ENCODE peak calls at places on chromosomes 16 and 17, in seven cellular contexts. Z, B, M, R, L, G and Q are unnamed samples.

GRCh38 chr17:81558941-81559806 is 7.0 kb upstream of the FAAP100 start:
- DNase-seq in Z (no peak), B (no peak), M (no peak), R (no peak), L (no peak), G (no peak), Q (peak; percentile 39)

GRCh38 chr17:6497496-6498221 is 53.4 kb downstream of the PIMREG start:
- DNase-seq in Z (no peak), B (no peak), M (no peak), R (no peak), L (no peak), G (no peak), Q (no peak)

GRCh38 chr17:20263595-20263994 is 203.7 kb downstream of the LGALS9B start:
- DNase-seq in Z (no peak), B (no peak), M (no peak), R (no peak), L (no peak), G (no peak), Q (no peak)

GRCh38 chr16:30941600-30942420 is 7.1 kb upstream of the ORAI3 start:
- DNase-seq in Z (peak; percentile 88), B (no peak), M (peak; percentile 84), R (peak; percentile 74), L (peak; percentile 88), G (peak; percentile 77), Q (peak; percentile 70)

GRCh38 chr16:68367034-68367433 is 56.2 kb downstream of the PRMT7 start:
- DNase-seq in Z (peak; percentile 67), B (no peak), M (no peak), R (peak; percentile 62), L (peak; percentile 69), G (peak; percentile 72), Q (peak; percentile 66)

GRCh38 chr17:68498479-68499326 is 13.5 kb upstream of the PRKAR1A start:
- DNase-seq in Z (no peak), B (no peak), M (peak; percentile 75), R (peak; percentile 52), L (peak; percentile 22), G (no peak), Q (no peak)

GRCh38 chr16:81630632-81631026 is 148.5 kb upstream of the PLCG2 start:
- DNase-seq in Z (no peak), B (no peak), M (no peak), R (no peak), L (no peak), G (peak; percentile 47), Q (no peak)

GRCh38 chr17:38712593-38712992 is 7.5 kb downstream of the MLLT6 start:
- DNase-seq in Z (no peak), B (no peak), M (no peak), R (no peak), L (no peak), G (no peak), Q (no peak)

GRCh38 chr16:89505204-89506112 is 2.7 kb upstream of the SPG7 start:
- DNase-seq in Z (peak; percentile 92), B (peak; percentile 77), M (peak; percentile 95), R (peak; percentile 94), L (peak; percentile 94), G (no peak), Q (peak; percentile 80)

GRCh38 chr16:79950932-79951719 is 350.6 kb upstream of the MAF start:
- DNase-seq in Z (no peak), B (no peak), M (no peak), R (no peak), L (no peak), G (no peak), Q (no peak)

GRCh38 chr16:48446534-48446920 is 61.3 kb upstream of the SIAH1 start:
- DNase-seq in Z (no peak), B (no peak), M (no peak), R (no peak), L (no peak), G (no peak), Q (no peak)

GRCh38 chr16:49213594-49213993 is 68.0 kb downstream of the CBLN1 start:
- DNase-seq in Z (no peak), B (no peak), M (no peak), R (no peak), L (no peak), G (no peak), Q (no peak)

GRCh38 chr17:34645636-34646035 is 66.3 kb downstream of the TMEM132E start:
- DNase-seq in Z (peak; percentile 47), B (no peak), M (no peak), R (no peak), L (no peak), G (peak; percentile 66), Q (no peak)

GRCh38 chr17:63116967-63117366 is 150.9 kb downstream of the TANC2 start:
- DNase-seq in Z (peak; percentile 58), B (no peak), M (no peak), R (no peak), L (no peak), G (no peak), Q (no peak)

GRCh38 chr17:46842835-46843234 is 8.5 kb upstream of the WNT9B start:
- DNase-seq in Z (no peak), B (no peak), M (no peak), R (no peak), L (peak; percentile 19), G (no peak), Q (no peak)

GRCh38 chr16:9813665-9814064 is 368.6 kb downstream of the GRIN2A start:
- DNase-seq in Z (no peak), B (no peak), M (no peak), R (no peak), L (no peak), G (no peak), Q (no peak)

GRCh38 chr17:62740066-62740465 is 68.0 kb downstream of the MARCHF10 start:
- DNase-seq in Z (no peak), B (no peak), M (no peak), R (no peak), L (no peak), G (peak; percentile 80), Q (no peak)

GRCh38 chr16:57244767-57245471 is at the start of gene ARL2BP:
- DNase-seq in Z (peak; percentile 100), B (peak; percentile 91), M (peak; percentile 98), R (peak; percentile 95), L (peak; percentile 99), G (peak; percentile 98), Q (peak; percentile 99)
- TF ChIP-seq CTCF in Z (no peak), B (no peak), M (peak; percentile 19), R (peak; percentile 59), L (no peak), G (no peak), Q (peak; percentile 10)

DNA sequence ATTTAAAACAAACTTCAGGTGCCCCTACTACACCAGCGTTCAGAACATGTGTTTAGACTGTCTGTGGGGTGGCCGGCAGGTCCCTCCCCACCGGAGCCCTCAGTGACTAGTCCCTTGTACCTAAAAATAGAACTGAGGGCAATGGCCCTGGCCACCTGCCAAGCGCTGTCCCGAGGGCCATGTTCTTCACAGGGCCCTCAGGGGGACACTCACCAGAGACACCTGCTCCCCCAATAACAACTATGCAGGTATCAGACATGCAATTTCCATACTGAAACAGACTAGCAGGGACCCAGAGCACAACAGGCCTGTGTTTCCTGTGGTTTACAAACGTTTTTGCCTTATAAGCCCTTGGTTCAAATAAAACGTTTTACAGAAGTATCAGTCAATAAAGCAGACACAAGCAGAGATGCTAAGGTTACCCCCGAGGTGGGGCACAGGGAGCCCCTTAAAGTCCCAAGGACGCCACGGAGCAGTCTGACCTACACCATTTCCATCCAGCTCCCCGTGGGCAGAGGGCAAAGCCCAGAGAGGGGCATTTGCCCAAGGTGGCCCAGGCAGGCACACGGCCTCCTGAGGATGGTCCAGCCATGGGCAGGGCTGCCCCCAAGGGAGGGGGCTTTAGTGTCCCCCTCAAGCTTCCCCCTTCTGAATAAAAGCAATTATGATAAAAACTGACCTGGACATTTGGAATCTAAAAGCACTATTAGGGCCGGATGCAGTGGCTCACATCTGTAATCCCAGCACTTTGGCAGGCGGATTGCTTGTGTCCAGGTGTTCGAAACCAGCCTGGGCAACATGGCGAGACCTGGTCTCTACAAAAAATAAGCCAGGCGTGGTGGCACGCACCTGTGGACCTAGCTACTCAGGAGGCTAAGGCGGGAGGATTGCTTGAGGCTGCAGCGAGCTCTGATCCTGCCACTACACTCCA is 896 bp upstream of the MYLK3 start:
- DNase-seq in Z (no peak), B (no peak), M (no peak), R (peak; percentile 18), L (peak; percentile 77), G (peak; percentile 92), Q (no peak)
- TF ChIP-seq CTCF in Z (no peak), B (no peak), M (no peak), R (no peak), L (no peak), G (no peak), Q (no peak)

GRCh38 chr17:48954300-48954755 is 9.7 kb upstream of the SNF8 start:
- DNase-seq in Z (peak; percentile 73), B (no peak), M (no peak), R (peak; percentile 43), L (peak; percentile 39), G (peak; percentile 73), Q (peak; percentile 91)
- TF ChIP-seq CTCF in Z (peak; percentile 63), B (peak; percentile 67), M (no peak), R (peak; percentile 73), L (peak; percentile 12), G (peak; percentile 78), Q (peak; percentile 97)

GRCh38 chr16:27863377-27863776 is 200.1 kb downstream of the GSG1L start:
- DNase-seq in Z (no peak), B (no peak), M (no peak), R (no peak), L (no peak), G (no peak), Q (no peak)

GRCh38 chr16:27862953-27863352 is 200.6 kb downstream of the GSG1L start:
- DNase-seq in Z (no peak), B (no peak), M (no peak), R (no peak), L (no peak), G (no peak), Q (no peak)

GRCh38 chr16:27870116-27870798 is 193.3 kb downstream of the GSG1L start:
- DNase-seq in Z (no peak), B (no peak), M (no peak), R (no peak), L (no peak), G (no peak), Q (no peak)

GRCh38 chr16:27869411-27869810 is 194.1 kb downstream of the GSG1L start:
- DNase-seq in Z (no peak), B (no peak), M (no peak), R (no peak), L (no peak), G (no peak), Q (no peak)

DNA sequence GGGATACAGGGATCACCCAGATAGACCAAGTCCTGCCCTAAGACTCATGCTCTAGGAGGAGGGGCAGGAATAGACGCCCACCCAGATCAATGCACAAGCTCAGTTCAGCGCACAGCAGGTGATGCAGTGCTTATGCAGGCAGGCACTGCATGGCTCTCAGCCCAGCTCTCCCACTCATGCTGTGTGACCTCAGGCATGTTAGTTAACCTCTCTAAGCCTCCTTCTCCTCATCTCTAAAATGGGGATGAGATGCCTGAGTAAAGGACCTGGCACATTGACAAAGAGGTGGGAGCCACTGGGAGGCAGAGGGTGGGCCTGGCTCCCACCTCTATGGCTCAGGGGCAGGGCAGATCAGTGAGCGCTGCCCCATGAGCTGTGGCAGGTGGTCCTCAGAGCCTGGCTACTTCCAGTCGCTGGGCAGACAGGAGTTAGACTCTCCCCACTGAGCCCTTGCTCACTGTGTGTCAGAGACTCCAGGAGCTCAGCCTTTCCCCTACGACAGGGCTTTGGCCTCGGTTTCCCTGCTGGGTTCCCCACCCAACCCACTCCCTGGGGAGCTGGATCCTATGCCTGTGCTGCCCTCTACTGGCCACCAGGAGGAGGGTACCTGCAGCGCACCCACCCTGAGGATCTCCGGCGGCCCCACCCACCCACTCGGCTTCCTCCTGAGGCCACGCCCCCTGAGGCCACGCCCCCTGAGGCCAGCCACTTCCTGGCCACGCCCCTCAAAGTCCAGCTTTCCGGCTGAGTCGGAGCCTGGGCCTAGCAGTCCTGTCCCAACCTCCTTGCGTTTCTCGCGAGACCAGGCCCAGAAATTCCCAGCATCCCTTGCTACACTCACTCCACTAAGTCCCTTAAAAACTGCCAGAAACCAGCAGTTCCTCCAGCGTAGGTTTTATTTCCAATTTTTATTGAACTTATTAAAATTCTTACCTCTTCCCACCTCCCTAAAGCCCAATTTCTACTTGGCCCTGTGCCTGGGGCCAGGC is 196.1 kb downstream of the GSG1L start:
- DNase-seq in Z (peak; percentile 81), B (peak; percentile 8), M (peak; percentile 62), R (peak; percentile 56), L (peak; percentile 83), G (peak; percentile 84), Q (peak; percentile 71)
- TF ChIP-seq CTCF in Z (peak; percentile 48), B (peak; percentile 43), M (peak; percentile 41), R (peak; percentile 74), L (peak; percentile 54), G (peak; percentile 55), Q (peak; percentile 14)